ENCODE peak calls at places on chromosome 2, in four cellular contexts. One of them, this sample, is unnamed. For H3K4me1, the result is how much of the 10 kb centered on the place peaks cover.

GRCh38 chr2:188751786-188752185 is 222.4 kb upstream of the COL3A1 start:
- DNase-seq in HepG2: no peak
- DNase-seq in mesenchymal stem cell: no peak
- DNase-seq in pancreas: no peak
- DNase-seq in this sample: no peak

GRCh38 chr2:120404941-120405768 is 59.2 kb downstream of the INHBB start:
- DNase-seq in HepG2: no peak
- DNase-seq in mesenchymal stem cell: no peak
- DNase-seq in pancreas: no peak
- DNase-seq in this sample: no peak

GRCh38 chr2:28915939-28916338 is 21.5 kb downstream of the WDR43 start:
- DNase-seq in HepG2: no peak
- DNase-seq in mesenchymal stem cell: peak
- DNase-seq in pancreas: no peak
- DNase-seq in this sample: no peak

GRCh38 chr2:40592223-40592622 is 140.3 kb upstream of the SLC8A1 start:
- DNase-seq in HepG2: no peak
- DNase-seq in mesenchymal stem cell: no peak
- DNase-seq in pancreas: no peak
- DNase-seq in this sample: no peak

GRCh38 chr2:161416633-161417427 is 733 bp downstream of the TBR1 start:
- DNase-seq in HepG2: no peak
- DNase-seq in mesenchymal stem cell: no peak
- DNase-seq in pancreas: no peak
- DNase-seq in this sample: no peak

GRCh38 chr2:501667-502066 is 175.5 kb downstream of the TMEM18 start:
- DNase-seq in HepG2: no peak
- DNase-seq in mesenchymal stem cell: no peak
- DNase-seq in pancreas: no peak
- DNase-seq in this sample: no peak

GRCh38 chr2:2333076-2333475 is 2.0 kb upstream of the MYT1L start:
- DNase-seq in HepG2: no peak
- DNase-seq in mesenchymal stem cell: no peak
- DNase-seq in pancreas: no peak
- DNase-seq in this sample: no peak

GRCh38 chr2:242060212-242060835 is 190.8 kb downstream of the RTP5 start:
- DNase-seq in HepG2: no peak
- DNase-seq in mesenchymal stem cell: peak
- DNase-seq in pancreas: no peak
- DNase-seq in this sample: no peak

GRCh38 chr2:160352492-160352891 is 141.1 kb downstream of the RBMS1 start:
- DNase-seq in HepG2: no peak
- DNase-seq in mesenchymal stem cell: peak
- DNase-seq in pancreas: no peak
- DNase-seq in this sample: no peak

GRCh38 chr2:61177727-61178549 is 15.9 kb downstream of the C2orf74 start:
- DNase-seq in HepG2: peak
- DNase-seq in mesenchymal stem cell: no peak
- DNase-seq in pancreas: peak
- DNase-seq in this sample: no peak

GRCh38 chr2:88903744-88904353 is 212.4 kb downstream of the RPIA start:
- DNase-seq in HepG2: peak
- DNase-seq in mesenchymal stem cell: peak
- DNase-seq in pancreas: peak
- DNase-seq in this sample: no peak

GRCh38 chr2:231050018-231050901 is 6.4 kb upstream of the PSMD1 start:
- DNase-seq in HepG2: peak
- DNase-seq in mesenchymal stem cell: peak
- DNase-seq in pancreas: peak
- DNase-seq in this sample: no peak

GRCh38 chr2:60339286-60339685 is 214.2 kb downstream of the BCL11A start:
- DNase-seq in HepG2: no peak
- DNase-seq in mesenchymal stem cell: no peak
- DNase-seq in pancreas: no peak
- DNase-seq in this sample: no peak

GRCh38 chr2:134336352-134336751 is 82.5 kb downstream of the MGAT5 start:
- DNase-seq in HepG2: no peak
- DNase-seq in mesenchymal stem cell: no peak
- DNase-seq in pancreas: no peak
- DNase-seq in this sample: no peak

GRCh38 chr2:61448229-61448628 is 22.7 kb downstream of the USP34 start:
- DNase-seq in HepG2: no peak
- DNase-seq in mesenchymal stem cell: no peak
- DNase-seq in pancreas: no peak
- DNase-seq in this sample: no peak

GRCh38 chr2:168355779-168356178 is 100.3 kb upstream of the CERS6 start:
- DNase-seq in HepG2: no peak
- DNase-seq in mesenchymal stem cell: no peak
- DNase-seq in pancreas: no peak
- DNase-seq in this sample: no peak

GRCh38 chr2:234687718-234688475 is 191.0 kb upstream of the ARL4C start:
- DNase-seq in HepG2: no peak
- DNase-seq in mesenchymal stem cell: no peak
- DNase-seq in pancreas: no peak
- DNase-seq in this sample: no peak

GRCh38 chr2:18971628-18972027 is 382.3 kb upstream of the NT5C1B start:
- DNase-seq in HepG2: no peak
- DNase-seq in mesenchymal stem cell: no peak
- DNase-seq in pancreas: no peak
- DNase-seq in this sample: no peak

GRCh38 chr2:162317910-162318279 is 589 bp downstream of the IFIH1 start:
- DNase-seq in HepG2: no peak
- DNase-seq in mesenchymal stem cell: peak
- DNase-seq in pancreas: peak
- DNase-seq in this sample: peak

GRCh38 chr2:200406379-200406778 is 99.9 kb downstream of the SPATS2L start:
- DNase-seq in HepG2: peak
- DNase-seq in mesenchymal stem cell: peak
- DNase-seq in pancreas: no peak
- DNase-seq in this sample: no peak

GRCh38 chr2:234841321-234842015 is 110.3 kb upstream of the SH3BP4 start:
- DNase-seq in HepG2: no peak
- DNase-seq in mesenchymal stem cell: no peak
- DNase-seq in pancreas: no peak
- DNase-seq in this sample: no peak

GRCh38 chr2:42369551-42370229 is 8.7 kb upstream of the COX7A2L start:
- DNase-seq in HepG2: no peak
- DNase-seq in mesenchymal stem cell: no peak
- DNase-seq in pancreas: no peak
- DNase-seq in this sample: no peak

GRCh38 chr2:240139011-240139441 is 1.4 kb downstream of the OTOS start:
- DNase-seq in HepG2: no peak
- DNase-seq in mesenchymal stem cell: no peak
- DNase-seq in pancreas: no peak
- DNase-seq in this sample: no peak

GRCh38 chr2:88831792-88832248 is 140.3 kb downstream of the RPIA start:
- DNase-seq in HepG2: peak
- DNase-seq in mesenchymal stem cell: no peak
- DNase-seq in pancreas: peak
- DNase-seq in this sample: peak

GRCh38 chr2:39608212-39608575 is 57.5 kb upstream of the TMEM178A start:
- DNase-seq in HepG2: no peak
- DNase-seq in mesenchymal stem cell: no peak
- DNase-seq in pancreas: no peak
- DNase-seq in this sample: no peak

GRCh38 chr2:64056021-64056420 is 36.8 kb upstream of the VPS54 start:
- DNase-seq in HepG2: no peak
- DNase-seq in mesenchymal stem cell: no peak
- DNase-seq in pancreas: no peak
- DNase-seq in this sample: no peak

GRCh38 chr2:117938611-117939010 is 75.3 kb downstream of the CCDC93 start:
- DNase-seq in HepG2: no peak
- DNase-seq in mesenchymal stem cell: no peak
- DNase-seq in pancreas: no peak
- DNase-seq in this sample: no peak

GRCh38 chr2:165621086-165621560 is 151.6 kb downstream of the CSRNP3 start:
- DNase-seq in HepG2: no peak
- DNase-seq in mesenchymal stem cell: peak
- DNase-seq in pancreas: no peak
- DNase-seq in this sample: no peak

GRCh38 chr2:9307505-9307904 is 100.9 kb downstream of the ASAP2 start:
- DNase-seq in HepG2: no peak
- DNase-seq in mesenchymal stem cell: no peak
- DNase-seq in pancreas: no peak
- DNase-seq in this sample: no peak

GRCh38 chr2:191607101-191607500 is 70.8 kb upstream of the NABP1 start:
- DNase-seq in HepG2: no peak
- DNase-seq in mesenchymal stem cell: no peak
- DNase-seq in pancreas: no peak
- DNase-seq in this sample: no peak

GRCh38 chr2:191614759-191615158 is 63.2 kb upstream of the NABP1 start:
- DNase-seq in HepG2: no peak
- DNase-seq in mesenchymal stem cell: no peak
- DNase-seq in pancreas: no peak
- DNase-seq in this sample: no peak

GRCh38 chr2:191612496-191612895 is 65.4 kb upstream of the NABP1 start:
- DNase-seq in HepG2: no peak
- DNase-seq in mesenchymal stem cell: peak
- DNase-seq in pancreas: no peak
- DNase-seq in this sample: no peak

GRCh38 chr2:191611614-191612013 is 66.3 kb upstream of the NABP1 start:
- DNase-seq in HepG2: no peak
- DNase-seq in mesenchymal stem cell: no peak
- DNase-seq in pancreas: no peak
- DNase-seq in this sample: peak

GRCh38 chr2:191610749-191611148 is 67.2 kb upstream of the NABP1 start:
- DNase-seq in HepG2: no peak
- DNase-seq in mesenchymal stem cell: no peak
- DNase-seq in pancreas: no peak
- DNase-seq in this sample: no peak
- H3K4me3 ChIP-seq in HepG2: no peak
- H3K4me3 ChIP-seq in mesenchymal stem cell: no peak
- H3K4me3 ChIP-seq in pancreas: no peak
- H3K4me3 ChIP-seq in this sample: no peak

GRCh38 chr2:190221438-190221837 is 98.2 kb downstream of the HIBCH start:
- DNase-seq in HepG2: no peak
- DNase-seq in mesenchymal stem cell: no peak
- DNase-seq in pancreas: no peak
- DNase-seq in this sample: no peak

GRCh38 chr2:190215620-190216019 is 104.0 kb downstream of the HIBCH start:
- DNase-seq in HepG2: no peak
- DNase-seq in mesenchymal stem cell: no peak
- DNase-seq in pancreas: no peak
- DNase-seq in this sample: no peak

GRCh38 chr2:190217616-190218015 is 102.0 kb downstream of the HIBCH start:
- DNase-seq in HepG2: no peak
- DNase-seq in mesenchymal stem cell: no peak
- DNase-seq in pancreas: no peak
- DNase-seq in this sample: no peak

GRCh38 chr2:190216829-190217228 is 102.8 kb downstream of the HIBCH start:
- DNase-seq in HepG2: peak
- DNase-seq in mesenchymal stem cell: no peak
- DNase-seq in pancreas: peak
- DNase-seq in this sample: no peak

GRCh38 chr2:190219186-190219585 is 100.4 kb downstream of the HIBCH start:
- DNase-seq in HepG2: no peak
- DNase-seq in mesenchymal stem cell: no peak
- DNase-seq in pancreas: no peak
- DNase-seq in this sample: no peak
- H3K27ac ChIP-seq in HepG2: no peak
- H3K27ac ChIP-seq in mesenchymal stem cell: no peak
- H3K27ac ChIP-seq in pancreas: no peak
- H3K27ac ChIP-seq in this sample: no peak

DNA sequence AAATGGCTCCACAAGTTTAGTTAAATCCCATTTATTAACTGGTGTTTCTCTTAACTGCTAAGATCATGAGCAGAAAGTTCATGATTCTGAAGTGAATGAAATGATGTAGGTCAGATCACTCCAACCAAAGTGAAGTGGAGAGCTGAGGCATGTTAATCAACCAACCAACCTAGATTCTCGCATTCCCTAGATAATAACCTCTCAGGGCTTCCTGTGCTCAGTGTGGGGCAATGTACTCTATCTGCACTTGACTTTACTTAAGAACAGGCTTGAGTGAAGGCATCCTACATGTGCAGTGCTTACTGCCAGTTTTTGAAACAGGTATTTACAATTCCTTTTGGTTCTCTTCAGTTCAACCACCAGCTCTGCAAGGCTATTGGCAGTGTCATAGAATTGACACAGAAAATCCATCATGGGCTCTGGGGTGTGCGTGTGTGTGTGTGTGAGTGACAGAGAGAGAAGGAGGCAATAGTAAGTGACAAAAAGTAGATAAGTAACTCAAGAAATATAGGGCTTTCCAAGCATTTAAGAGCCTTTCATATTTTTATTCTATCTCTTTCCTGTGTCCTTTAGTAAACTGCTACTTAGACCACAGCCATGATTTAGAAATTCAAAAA is 28.7 kb downstream of the DOCK10 start:
- DNase-seq in HepG2: no peak
- DNase-seq in mesenchymal stem cell: peak
- DNase-seq in pancreas: no peak
- DNase-seq in this sample: peak
- H3K4me1 ChIP-seq in HepG2: under half
- H3K4me1 ChIP-seq in mesenchymal stem cell: under half
- H3K4me1 ChIP-seq in pancreas: under half
- H3K4me1 ChIP-seq in this sample: under half

DNA sequence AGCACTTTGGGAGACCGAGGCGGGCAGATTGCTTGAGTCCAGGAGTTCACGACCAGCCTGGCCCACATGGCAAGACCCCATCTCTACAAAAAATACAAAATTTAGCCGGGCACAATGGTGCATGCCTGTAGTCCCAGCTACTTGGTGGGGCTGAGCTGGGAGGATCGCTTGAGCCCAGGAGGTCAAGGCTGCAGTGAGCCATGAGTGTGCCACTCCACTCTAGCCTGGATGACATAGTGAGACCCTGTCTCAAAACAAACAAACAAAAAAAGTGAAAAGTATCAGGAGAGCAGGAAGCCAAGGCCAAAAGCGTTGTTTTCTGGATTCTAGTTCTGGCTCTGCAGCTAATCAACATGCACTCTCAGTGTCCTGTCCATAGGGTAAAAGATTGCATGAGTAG is 10.7 kb upstream of the CLASP1 start:
- DNase-seq in HepG2: peak
- DNase-seq in mesenchymal stem cell: no peak
- DNase-seq in pancreas: no peak
- DNase-seq in this sample: no peak
- H3K4me3 ChIP-seq in HepG2: no peak
- H3K4me3 ChIP-seq in mesenchymal stem cell: no peak
- H3K4me3 ChIP-seq in pancreas: no peak
- H3K4me3 ChIP-seq in this sample: no peak

DNA sequence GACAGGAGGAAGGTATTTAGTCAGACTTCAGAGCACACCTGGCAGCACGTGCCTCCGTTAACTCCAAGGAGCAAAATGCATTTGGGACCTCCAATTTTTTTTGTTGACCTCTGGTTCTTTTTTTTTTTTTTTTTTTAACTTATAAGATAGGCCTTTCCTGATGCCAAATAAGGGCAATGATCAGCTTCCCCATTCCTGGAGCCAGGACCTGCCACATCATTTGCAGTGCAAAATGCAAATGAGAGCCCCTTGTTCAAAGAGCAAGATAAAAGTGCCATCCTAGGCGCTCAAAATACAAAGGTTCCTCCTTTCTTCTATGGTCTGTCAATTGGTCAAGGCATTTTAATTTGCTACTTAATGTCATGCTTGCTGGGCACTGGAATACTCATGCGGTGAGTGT is 133.2 kb upstream of the REV1 start:
- DNase-seq in HepG2: no peak
- DNase-seq in mesenchymal stem cell: no peak
- DNase-seq in pancreas: no peak
- DNase-seq in this sample: no peak
- H3K27ac ChIP-seq in HepG2: no peak
- H3K27ac ChIP-seq in mesenchymal stem cell: no peak
- H3K27ac ChIP-seq in pancreas: no peak
- H3K27ac ChIP-seq in this sample: no peak